ENCODE peak calls at places on chromosome 10, in six cellular contexts. H is right atrium auricular region, T is left ventricle myocardium inferior, U is DND-41, G is RWPE1, I is epithelial cell of prostate. N is an unnamed sample.

GRCh38 chr10:9342865-9343450 is 1288.5 kb downstream of the GATA3 start:
- DNase-seq in H (no peak), T (no peak), U (peak; percentile 18), G (peak; percentile 14), I (no peak), N (no peak)

GRCh38 chr10:35574924-35575352 is 30.2 kb upstream of the GJD4 start:
- DNase-seq in H (peak; percentile 28), T (no peak), U (no peak), G (no peak), I (no peak), N (no peak)

GRCh38 chr10:62153191-62153590 is 115.5 kb downstream of the RTKN2 start:
- DNase-seq in H (no peak), T (no peak), U (no peak), G (no peak), I (no peak), N (no peak)

GRCh38 chr10:51162002-51162401 is 87.7 kb downstream of the PRKG1 start:
- DNase-seq in H (no peak), T (peak; percentile 55), U (no peak), G (no peak), I (no peak), N (no peak)

GRCh38 chr10:129933456-129934092 is 30.5 kb downstream of the EBF3 start:
- DNase-seq in H (no peak), T (peak; percentile 6), U (no peak), G (no peak), I (no peak), N (no peak)

GRCh38 chr10:46293228-46293627 is 6.4 kb downstream of the ANTXRL start:
- DNase-seq in H (no peak), T (no peak), U (no peak), G (no peak), I (no peak), N (no peak)

GRCh38 chr10:88651131-88651541 is 13.1 kb upstream of the LIPF start:
- DNase-seq in H (no peak), T (no peak), U (no peak), G (peak; percentile 76), I (no peak), N (no peak)

GRCh38 chr10:8221481-8221880 is 167.0 kb downstream of the GATA3 start:
- DNase-seq in H (no peak), T (peak; percentile 28), U (no peak), G (no peak), I (no peak), N (no peak)

GRCh38 chr10:87864497-87865059 is 1.2 kb downstream of the PTEN start:
- DNase-seq in H (no peak), T (no peak), U (no peak), G (no peak), I (no peak), N (no peak)

GRCh38 chr10:49082767-49083166 is 32.6 kb downstream of the VSTM4 start:
- DNase-seq in H (peak; percentile 52), T (no peak), U (no peak), G (no peak), I (no peak), N (no peak)

GRCh38 chr10:7551891-7552731 is 114.7 kb downstream of the ITIH5 start:
- DNase-seq in H (no peak), T (peak; percentile 55), U (no peak), G (no peak), I (no peak), N (no peak)

GRCh38 chr10:124740374-124741280 is 3.6 kb downstream of the FAM53B start:
- DNase-seq in H (peak; percentile 80), T (peak; percentile 72), U (peak; percentile 40), G (peak; percentile 64), I (no peak), N (peak; percentile 80)

GRCh38 chr10:121684276-121684675 is 86.0 kb upstream of the FGFR2 start:
- DNase-seq in H (no peak), T (no peak), U (no peak), G (no peak), I (no peak), N (no peak)

GRCh38 chr10:60209874-60210584 is 179.6 kb downstream of the ANK3 start:
- DNase-seq in H (no peak), T (no peak), U (peak; percentile 24), G (no peak), I (no peak), N (no peak)

GRCh38 chr10:4138146-4138721 is 353.2 kb upstream of the KLF6 start:
- DNase-seq in H (no peak), T (no peak), U (no peak), G (no peak), I (no peak), N (no peak)

GRCh38 chr10:67607472-67607871 is 88.5 kb downstream of the CTNNA3 start:
- DNase-seq in H (no peak), T (no peak), U (no peak), G (peak; percentile 12), I (no peak), N (peak; percentile 60)

GRCh38 chr10:60480865-60481563 is 91.3 kb upstream of the ANK3 start:
- DNase-seq in H (no peak), T (no peak), U (no peak), G (peak; percentile 70), I (peak; percentile 87), N (peak; percentile 14)

GRCh38 chr10:79329529-79329928 is 17.7 kb upstream of the PPIF start:
- DNase-seq in H (no peak), T (no peak), U (no peak), G (peak; percentile 35), I (no peak), N (no peak)

GRCh38 chr10:60937022-60937421 is 7.0 kb downstream of the RHOBTB1 start:
- DNase-seq in H (no peak), T (no peak), U (no peak), G (no peak), I (no peak), N (no peak)

GRCh38 chr10:60446855-60447254 is 57.2 kb upstream of the ANK3 start:
- DNase-seq in H (no peak), T (no peak), U (no peak), G (no peak), I (peak; percentile 22), N (no peak)

GRCh38 chr10:121310151-121310711 is 288.0 kb downstream of the FGFR2 start:
- DNase-seq in H (no peak), T (no peak), U (no peak), G (no peak), I (no peak), N (no peak)

GRCh38 chr10:49138361-49138891 is 4.6 kb upstream of the FAM170B start:
- DNase-seq in H (no peak), T (peak; percentile 49), U (no peak), G (no peak), I (no peak), N (no peak)

GRCh38 chr10:35635576-35635975 is 6.5 kb downstream of the FZD8 start:
- DNase-seq in H (no peak), T (no peak), U (peak; percentile 50), G (peak; percentile 44), I (no peak), N (no peak)

GRCh38 chr10:72685264-72685921 is 6.5 kb upstream of the MCU start:
- DNase-seq in H (no peak), T (no peak), U (no peak), G (no peak), I (no peak), N (peak; percentile 52)

GRCh38 chr10:132538031-132538789 is 623 bp downstream of the INPP5A start:
- DNase-seq in H (no peak), T (peak; percentile 22), U (no peak), G (no peak), I (no peak), N (peak; percentile 27)

GRCh38 chr10:29266641-29267040 is 22.2 kb upstream of the LYZL1 start:
- DNase-seq in H (no peak), T (no peak), U (no peak), G (no peak), I (no peak), N (no peak)

GRCh38 chr10:3814832-3815209 is 29.8 kb upstream of the KLF6 start:
- DNase-seq in H (no peak), T (no peak), U (peak; percentile 67), G (no peak), I (no peak), N (no peak)

GRCh38 chr10:6918305-6918704 is 338.2 kb upstream of the PRKCQ start:
- DNase-seq in H (no peak), T (no peak), U (peak; percentile 75), G (no peak), I (no peak), N (no peak)

GRCh38 chr10:77763453-77764430 is 126.1 kb upstream of the KCNMA1 start:
- DNase-seq in H (no peak), T (peak; percentile 17), U (no peak), G (no peak), I (no peak), N (no peak)

GRCh38 chr10:30763933-30764332 is 134.4 kb upstream of the LYZL2 start:
- DNase-seq in H (no peak), T (no peak), U (no peak), G (no peak), I (no peak), N (no peak)
- H3K27ac ChIP-seq in H (no peak overlapping the region), T (no peak overlapping the region), U (no peak overlapping the region), G (no peak overlapping the region), I (no peak overlapping the region), N (no peak overlapping the region)

DNA sequence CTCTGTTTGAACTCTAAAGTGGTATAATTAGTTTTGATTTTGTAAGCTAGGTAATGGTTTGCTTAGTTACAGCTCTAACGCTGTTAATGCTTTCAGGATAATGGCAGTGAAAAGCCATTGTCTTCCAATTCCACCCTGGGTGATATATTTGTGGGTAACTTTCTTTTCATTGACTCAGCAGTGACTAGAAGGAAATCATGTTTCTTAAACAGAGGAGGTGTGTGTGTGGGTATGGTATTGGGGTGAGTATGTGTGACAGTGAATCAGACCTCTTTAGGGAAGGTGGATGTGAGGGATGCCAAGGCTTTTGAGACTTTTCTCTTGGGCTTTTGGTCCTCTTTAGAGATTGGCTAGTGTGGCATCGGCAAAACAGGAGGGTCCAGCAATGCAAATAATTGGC is 13.6 kb downstream of the ENTPD7 start:
- DNase-seq in H (no peak), T (no peak), U (no peak), G (no peak), I (no peak), N (no peak)
- H3K27ac ChIP-seq in H (no peak overlapping the region), T (no peak overlapping the region), U (no peak overlapping the region), G (no peak overlapping the region), I (peak overlapping the region; percentile 64), N (no peak overlapping the region)

DNA sequence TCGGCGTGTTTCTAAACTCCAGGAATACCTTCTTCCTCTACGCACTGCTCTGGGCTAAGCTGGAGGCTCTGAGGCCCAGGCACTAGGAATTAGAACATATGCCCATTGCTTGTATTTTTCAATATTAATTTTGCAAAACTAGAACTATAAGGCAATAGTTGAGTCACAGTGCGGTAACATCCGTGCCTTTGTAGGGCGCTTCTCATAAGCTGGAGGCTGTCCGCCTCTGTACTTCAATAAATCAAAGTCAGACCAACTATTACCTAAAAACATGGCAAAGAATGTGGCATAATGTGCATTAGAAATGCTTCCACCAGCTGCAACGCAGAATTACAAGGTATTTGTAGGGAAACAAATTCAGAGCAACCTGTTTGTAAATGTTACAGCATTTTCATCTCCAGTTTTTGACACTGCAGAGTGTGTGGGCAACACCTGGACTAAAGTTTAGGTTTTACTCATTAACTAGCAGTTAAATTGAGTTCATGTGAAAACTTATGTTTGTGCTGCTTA is 440 bp upstream of the MINDY3 start:
- DNase-seq in H (no peak), T (no peak), U (no peak), G (no peak), I (no peak), N (no peak)
- H3K27ac ChIP-seq in H (peak overlapping the region; percentile 73), T (peak overlapping the region; percentile 84), U (peak overlapping the region; percentile 82), G (peak overlapping the region; percentile 80), I (peak overlapping the region; percentile 56), N (peak overlapping the region; percentile 72)

DNA sequence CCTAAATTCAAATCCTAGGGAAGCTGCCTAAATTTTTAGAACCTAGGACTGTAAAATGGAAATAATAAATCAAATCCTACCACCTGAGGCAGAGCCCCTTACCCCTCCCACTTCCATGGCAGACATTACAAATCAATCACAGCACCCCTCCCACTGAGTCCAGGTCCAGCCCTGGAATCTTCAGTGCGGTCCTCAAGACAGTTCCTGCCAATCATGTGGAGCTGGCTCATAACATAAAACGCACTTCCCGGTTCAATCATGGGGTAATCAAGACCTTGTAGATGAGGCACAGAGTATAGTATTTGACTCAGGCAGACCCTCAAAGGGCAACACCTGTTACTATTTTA is 157.0 kb downstream of the SLIT1 start:
- DNase-seq in H (no peak), T (no peak), U (no peak), G (no peak), I (no peak), N (no peak)
- H3K27ac ChIP-seq in H (no peak overlapping the region), T (no peak overlapping the region), U (no peak overlapping the region), G (no peak overlapping the region), I (no peak overlapping the region), N (no peak overlapping the region)